ENCODE peak calls at places on chromosomes 13 and 19, in nine cellular contexts. X is Peyer's patch, Y is uterus, H is ovary, Q is prostate gland, E is A549, F is tibial nerve, V is transverse colon, M is gastrocnemius medialis. P is an unnamed sample.
A peak's percentile ranks its signal among the peaks of the same experiment; 100 is the strongest.

GRCh38 chr19:2602391-2603181 is 99.9 kb downstream of the GNG7 start:
- DNase-seq in X (peak; percentile 63), Y (peak; percentile 90), H (peak; percentile 88), Q (peak; percentile 90), E (no peak), F (peak; percentile 76), V (peak; percentile 74), M (peak; percentile 56), P (peak; percentile 85)

GRCh38 chr19:11693505-11694499 is 44.9 kb downstream of the ZNF823 start:
- DNase-seq in X (no peak), Y (no peak), H (no peak), Q (no peak), E (no peak), F (no peak), V (no peak), M (no peak), P (peak; percentile 15)

GRCh38 chr13:97307882-97308624 is 85.9 kb downstream of the MBNL2 start:
- DNase-seq in X (no peak), Y (no peak), H (no peak), Q (no peak), E (peak; percentile 50), F (no peak), V (no peak), M (no peak), P (peak; percentile 45)

GRCh38 chr19:5718579-5719273 is 1.2 kb downstream of the LONP1 start:
- DNase-seq in X (no peak), Y (no peak), H (no peak), Q (no peak), E (no peak), F (no peak), V (no peak), M (no peak), P (no peak)

GRCh38 chr19:6717036-6717435 is 3.4 kb downstream of the C3 start:
- DNase-seq in X (no peak), Y (no peak), H (no peak), Q (no peak), E (no peak), F (no peak), V (no peak), M (no peak), P (no peak)

GRCh38 chr19:2627319-2627829 is 75.1 kb downstream of the GNG7 start:
- DNase-seq in X (peak; percentile 80), Y (peak; percentile 41), H (peak; percentile 59), Q (peak; percentile 51), E (peak; percentile 76), F (peak; percentile 79), V (peak; percentile 69), M (peak; percentile 93), P (peak; percentile 86)

GRCh38 chr13:42656136-42656535 is 82.2 kb downstream of the TNFSF11 start:
- DNase-seq in X (no peak), Y (no peak), H (no peak), Q (no peak), E (no peak), F (no peak), V (no peak), M (no peak), P (no peak)

GRCh38 chr19:28437390-28438346 is 775.3 kb downstream of the UQCRFS1 start:
- DNase-seq in X (no peak), Y (no peak), H (no peak), Q (no peak), E (no peak), F (no peak), V (no peak), M (no peak), P (no peak)

GRCh38 chr13:39232999-39233398 is 194.7 kb downstream of the NHLRC3 start:
- DNase-seq in X (no peak), Y (no peak), H (no peak), Q (no peak), E (no peak), F (no peak), V (no peak), M (no peak), P (no peak)

GRCh38 chr19:917323-918151 is at the start of gene KISS1R:
- DNase-seq in X (no peak), Y (no peak), H (no peak), Q (no peak), E (peak; percentile 51), F (no peak), V (no peak), M (no peak), P (no peak)

GRCh38 chr19:10292206-10292788 is 2.5 kb downstream of the ICAM5 start:
- DNase-seq in X (peak; percentile 90), Y (peak; percentile 54), H (peak; percentile 85), Q (peak; percentile 58), E (no peak), F (peak; percentile 61), V (peak; percentile 91), M (peak; percentile 47), P (peak; percentile 70)

GRCh38 chr19:23318143-23318542 is 67.9 kb upstream of the ZNF724 start:
- DNase-seq in X (no peak), Y (no peak), H (no peak), Q (no peak), E (no peak), F (no peak), V (no peak), M (no peak), P (no peak)

GRCh38 chr19:49916839-49917733 is 11.9 kb upstream of the ATF5 start:
- DNase-seq in X (no peak), Y (no peak), H (no peak), Q (peak; percentile 37), E (no peak), F (no peak), V (no peak), M (no peak), P (no peak)

GRCh38 chr19:15101479-15102082 is 5.6 kb upstream of the SYDE1 start:
- DNase-seq in X (no peak), Y (no peak), H (no peak), Q (no peak), E (no peak), F (peak; percentile 35), V (peak; percentile 52), M (no peak), P (no peak)

GRCh38 chr13:97367016-97367415 is 67.0 kb upstream of the RAP2A start:
- DNase-seq in X (no peak), Y (peak; percentile 15), H (no peak), Q (no peak), E (no peak), F (no peak), V (no peak), M (peak; percentile 50), P (no peak)

GRCh38 chr19:20968092-20968491 is 45.0 kb downstream of the ZNF85 start:
- DNase-seq in X (no peak), Y (no peak), H (no peak), Q (no peak), E (no peak), F (no peak), V (no peak), M (no peak), P (no peak)

GRCh38 chr13:90445179-90445578 is 902.3 kb upstream of the MIR17HG start:
- DNase-seq in X (no peak), Y (no peak), H (no peak), Q (no peak), E (peak; percentile 18), F (no peak), V (no peak), M (no peak), P (peak; percentile 10)

GRCh38 chr19:55353803-55354697 is 469 bp downstream of the COX6B2 start:
- DNase-seq in X (peak; percentile 81), Y (peak; percentile 65), H (peak; percentile 66), Q (peak; percentile 57), E (peak; percentile 90), F (no peak), V (peak; percentile 86), M (no peak), P (peak; percentile 68)

GRCh38 chr13:99280166-99280565 is 22.0 kb upstream of the GPR18 start:
- DNase-seq in X (no peak), Y (no peak), H (no peak), Q (no peak), E (no peak), F (no peak), V (peak; percentile 32), M (no peak), P (no peak)
- H3K4me1 ChIP-seq in X (peaks cover 13% of the 10 kb centered on the region), Y (no peaks in the 10 kb centered on the region), H (peaks cover 3% of the 10 kb centered on the region), Q (no peaks in the 10 kb centered on the region), E (no peaks in the 10 kb centered on the region), F (peaks cover 24% of the 10 kb centered on the region), V (peaks cover 58% of the 10 kb centered on the region), M (peaks cover 57% of the 10 kb centered on the region), P (no peaks in the 10 kb centered on the region)

DNA sequence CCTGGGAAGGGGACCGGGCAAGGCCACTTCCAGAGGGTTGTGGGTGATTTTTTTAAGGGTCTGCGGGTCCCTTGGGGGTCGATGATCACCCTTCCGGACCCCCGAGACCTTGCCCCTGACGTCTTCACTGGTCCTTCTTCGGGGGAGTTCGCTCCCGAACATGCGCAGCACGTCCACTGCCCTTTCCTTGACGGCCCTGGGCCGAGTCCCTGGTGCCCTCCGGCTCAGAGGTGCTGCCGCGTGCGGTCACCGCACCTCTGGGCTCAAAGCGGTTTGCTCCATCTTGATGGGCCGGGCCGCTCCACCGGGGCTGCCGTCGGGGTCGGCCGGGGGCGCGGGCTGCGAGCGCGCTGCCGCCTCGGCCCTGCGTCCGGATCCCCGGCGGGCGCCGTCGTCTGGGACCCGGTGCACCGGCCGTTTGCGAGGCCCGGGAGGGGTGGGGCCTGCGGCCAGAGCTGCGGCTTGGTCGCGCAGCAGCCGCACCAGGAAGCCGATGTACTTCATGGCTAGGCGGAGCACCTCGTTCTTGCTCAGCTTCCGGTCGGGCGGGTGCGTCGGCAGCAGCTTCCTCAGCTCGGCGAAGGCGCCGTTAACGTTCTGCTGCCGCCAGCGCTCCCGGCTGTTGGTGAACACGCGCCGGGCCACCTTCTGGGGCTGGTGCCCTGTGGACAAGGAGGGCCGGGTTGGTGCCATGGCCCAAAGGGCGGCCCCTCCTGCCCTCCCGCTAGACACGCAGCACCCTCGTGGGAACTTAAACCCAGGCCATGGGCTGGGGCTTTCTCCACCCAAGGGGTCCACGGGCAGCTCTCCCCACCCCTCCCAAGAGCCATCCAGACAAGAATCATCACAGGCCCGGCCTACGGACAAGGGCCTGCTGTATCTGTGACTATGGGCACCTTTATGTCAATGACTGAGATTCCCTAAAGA is 3.3 kb downstream of the LYL1 start:
- DNase-seq in X (peak; percentile 86), Y (peak; percentile 70), H (peak; percentile 74), Q (no peak), E (no peak), F (peak; percentile 52), V (peak; percentile 85), M (peak; percentile 53), P (peak; percentile 49)
- H3K4me3 ChIP-seq in X (peak overlapping the region; percentile 52), Y (peak overlapping the region; percentile 40), H (peak overlapping the region; percentile 39), Q (peak overlapping the region; percentile 7), E (no peak overlapping the region), F (peak overlapping the region; percentile 57), V (peak overlapping the region; percentile 34), M (peak overlapping the region; percentile 47), P (no peak overlapping the region)

GRCh38 chr19:48480476-48481190 is 11.5 kb downstream of the CYTH2 start:
- DNase-seq in X (peak; percentile 74), Y (peak; percentile 52), H (peak; percentile 74), Q (no peak), E (no peak), F (peak; percentile 48), V (peak; percentile 55), M (no peak), P (no peak)
- TF ChIP-seq POLR2A in X (no peak), Y (no peak), H (no peak), Q (peak; percentile 29), E (no peak), F (no peak), V (peak; percentile 37), M (peak; percentile 2), P (no peak)

DNA sequence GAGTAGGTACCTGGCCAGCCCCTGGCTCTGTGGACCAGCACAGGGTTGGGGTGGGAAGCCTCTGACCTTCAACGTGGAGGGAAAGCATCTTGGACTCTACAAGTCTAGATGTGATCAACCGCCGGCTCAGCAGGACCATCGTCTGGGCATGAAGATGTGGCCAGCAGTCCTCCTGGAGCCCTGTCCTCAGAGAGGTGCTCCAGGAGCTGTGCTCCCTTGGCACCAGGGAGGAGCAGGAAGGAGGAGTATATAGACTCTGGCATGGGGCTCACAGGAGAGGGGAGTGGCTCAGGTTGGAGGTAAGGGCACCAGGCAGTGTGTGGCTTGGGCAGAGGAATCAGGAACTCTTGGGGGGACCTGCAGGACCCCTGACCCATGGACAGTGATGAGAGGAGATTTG is 18.3 kb upstream of the ISYNA1 start:
- DNase-seq in X (no peak), Y (no peak), H (no peak), Q (no peak), E (no peak), F (no peak), V (no peak), M (no peak), P (no peak)
- H3K4me1 ChIP-seq in X (no peaks in the 10 kb centered on the region), Y (peaks cover 18% of the 10 kb centered on the region), H (peaks cover 10% of the 10 kb centered on the region), Q (peaks cover 9% of the 10 kb centered on the region), E (peaks cover 24% of the 10 kb centered on the region), F (peaks cover 14% of the 10 kb centered on the region), V (peaks cover 37% of the 10 kb centered on the region), M (peaks cover 52% of the 10 kb centered on the region), P (peaks cover 15% of the 10 kb centered on the region)

P was measured in body of pancreas.